ENCODE peak calls at places on chromosome 9, in ten cellular contexts. J, N, P, O, E, M, H, L, Z and Q are unnamed samples.
A peak's percentile ranks its signal among the peaks of the same experiment; 100 is the strongest.

GRCh38 chr9:123614503-123615258 is 258.7 kb downstream of the CRB2 start:
- DNase-seq in J (no peak), L (no peak), O (no peak), Z (peak; percentile 32), M (no peak), H (no peak), E (peak; percentile 90), P (no peak), N (no peak), Q (peak; percentile 63)

GRCh38 chr9:34098307-34098706 is 28.2 kb downstream of the DCAF12 start:
- DNase-seq in P (no peak), M (no peak), H (no peak), N (no peak), J (no peak), E (no peak), Z (no peak), O (no peak), L (no peak), Q (no peak)

GRCh38 chr9:130461218-130461630 is 16.5 kb downstream of the ASS1 start:
- DNase-seq in J (peak; percentile 91), M (peak; percentile 82), Z (peak; percentile 57), H (peak; percentile 77), P (peak; percentile 9), L (peak; percentile 65), O (peak; percentile 9), E (peak; percentile 76), N (no peak), Q (peak; percentile 37)

GRCh38 chr9:138025417-138025816 is 147.8 kb downstream of the CACNA1B start:
- DNase-seq in M (no peak), N (no peak), H (no peak), E (no peak), L (no peak), J (no peak), Z (no peak), P (no peak), O (no peak), Q (no peak)

GRCh38 chr9:70466976-70467551 is 52.6 kb upstream of the KLF9 start:
- DNase-seq in N (peak; percentile 71), L (no peak), H (peak; percentile 53), J (no peak), Z (no peak), O (no peak), P (no peak), E (no peak), M (no peak), Q (no peak)

GRCh38 chr9:133945314-133945975 is 46.7 kb downstream of the VAV2 start:
- DNase-seq in O (no peak), P (no peak), H (no peak), J (no peak), E (no peak), N (no peak), M (no peak), Z (no peak), L (no peak), Q (no peak)

GRCh38 chr9:37301369-37302172 is 120.9 kb upstream of the GRHPR start:
- DNase-seq in P (no peak), J (no peak), N (no peak), E (peak; percentile 28), L (no peak), H (no peak), Z (no peak), O (no peak), M (no peak), Q (no peak)

GRCh38 chr9:117917873-117918272 is 213.7 kb downstream of the TLR4 start:
- DNase-seq in H (no peak), E (peak; percentile 59), N (no peak), M (no peak), O (no peak), L (no peak), P (no peak), J (no peak), Z (peak; percentile 16), Q (peak; percentile 22)

GRCh38 chr9:83649080-83649479 is 26.1 kb downstream of the IDNK start:
- DNase-seq in Z (peak; percentile 6), L (peak; percentile 73), P (peak; percentile 18), O (peak; percentile 38), E (peak; percentile 77), M (peak; percentile 82), H (peak; percentile 53), J (peak; percentile 83), N (no peak), Q (peak; percentile 60)

GRCh38 chr9:3794005-3794404 is 268.2 kb upstream of the RFX3 start:
- DNase-seq in E (peak; percentile 88), H (no peak), J (peak; percentile 55), L (no peak), O (no peak), N (no peak), P (no peak), M (peak; percentile 37), Z (no peak), Q (peak; percentile 56)

GRCh38 chr9:69554945-69555344 is 117.2 kb downstream of the APBA1 start:
- DNase-seq in O (no peak), Z (no peak), L (no peak), E (no peak), J (no peak), P (no peak), M (no peak), H (peak; percentile 36), N (peak; percentile 52), Q (no peak)

GRCh38 chr9:24073237-24073636 is 247.2 kb upstream of the ELAVL2 start:
- DNase-seq in H (no peak), L (no peak), J (peak; percentile 7), N (no peak), E (peak; percentile 43), P (no peak), O (no peak), Z (no peak), M (no peak), Q (no peak)

GRCh38 chr9:127684576-127684975 is 22.2 kb upstream of the CFAP157 start:
- DNase-seq in M (no peak), P (no peak), O (no peak), L (no peak), E (no peak), H (peak; percentile 37), Z (no peak), N (no peak), J (no peak), Q (no peak)

GRCh38 chr9:89564257-89564878 is 40.4 kb upstream of the GADD45G start:
- DNase-seq in J (peak; percentile 84), N (no peak), P (no peak), H (no peak), O (no peak), M (peak; percentile 42), E (peak; percentile 93), Z (no peak), L (no peak), Q (peak; percentile 55)

GRCh38 chr9:84935528-84936117 is 266.1 kb downstream of the NTRK2 start:
- DNase-seq in N (no peak), Z (no peak), M (no peak), L (no peak), H (no peak), O (no peak), P (no peak), J (no peak), E (no peak), Q (no peak)

GRCh38 chr9:133979124-133979920 is 12.8 kb downstream of the VAV2 start:
- DNase-seq in O (no peak), L (no peak), P (no peak), E (no peak), H (peak; percentile 84), J (peak; percentile 64), M (peak; percentile 60), Z (no peak), N (no peak), Q (no peak)

GRCh38 chr9:3740690-3741419 is 215.1 kb upstream of the RFX3 start:
- DNase-seq in E (no peak), J (no peak), L (no peak), M (no peak), P (no peak), Z (no peak), H (no peak), O (no peak), N (no peak), Q (no peak)

GRCh38 chr9:34869390-34869789 is 88.7 kb upstream of the PHF24 start:
- DNase-seq in N (no peak), J (no peak), E (peak; percentile 18), Z (no peak), L (no peak), M (no peak), P (peak; percentile 19), H (no peak), O (peak; percentile 29), Q (no peak)

GRCh38 chr9:133109931-133110650 is 10.9 kb downstream of the RALGDS start:
- DNase-seq in H (no peak), O (no peak), Z (no peak), P (no peak), E (no peak), L (no peak), N (no peak), J (no peak), M (no peak), Q (no peak)

GRCh38 chr9:69243116-69243515 is 69.0 kb downstream of the TJP2 start:
- DNase-seq in M (no peak), J (no peak), L (no peak), H (no peak), Z (no peak), O (no peak), N (no peak), P (no peak), E (no peak), Q (no peak)

GRCh38 chr9:3875371-3876132 is 349.8 kb upstream of the RFX3 start:
- DNase-seq in L (no peak), N (peak; percentile 96), P (peak; percentile 81), J (no peak), H (peak; percentile 28), M (no peak), Z (no peak), E (no peak), O (no peak), Q (no peak)

GRCh38 chr9:112782218-112782617 is 31.7 kb downstream of the SNX30 start:
- DNase-seq in Z (no peak), M (no peak), J (no peak), N (no peak), P (no peak), E (no peak), H (no peak), L (no peak), O (no peak), Q (no peak)

GRCh38 chr9:71446499-71447411 is 321.6 kb downstream of the CEMIP2 start:
- DNase-seq in M (peak; percentile 84), P (peak; percentile 34), H (peak; percentile 34), Z (peak; percentile 85), E (peak; percentile 81), L (no peak), N (peak; percentile 1), J (peak; percentile 82), O (no peak), Q (peak; percentile 61)

GRCh38 chr9:84397151-84397728 is 56.7 kb upstream of the SLC28A3 start:
- DNase-seq in M (peak; percentile 80), Z (peak; percentile 61), P (peak; percentile 62), L (peak; percentile 47), O (peak; percentile 52), H (peak; percentile 55), J (peak; percentile 81), N (peak; percentile 31), E (peak; percentile 74), Q (peak; percentile 59)